ENCODE peak calls at places on chromosomes 5 and 9, in nine cellular contexts. O, N, P, K, C, B, X, L and H are unnamed samples.

GRCh38 chr9:132609829-132610228 is 27.4 kb downstream of the BARHL1 start:
- DNase-seq in C (no peak), K (peak), B (peak), O (no peak), N (no peak), P (peak), X (no peak), L (no peak), H (no peak)

GRCh38 chr5:141960018-141960417 is 2.0 kb upstream of the PCDH12 start:
- DNase-seq in X (no peak), B (no peak), O (peak), K (no peak), L (no peak), P (no peak), N (no peak), C (no peak), H (peak)

GRCh38 chr9:27194401-27195091 is 85.5 kb downstream of the TEK start:
- DNase-seq in K (peak), X (no peak), L (no peak), O (no peak), N (no peak), C (no peak), P (peak), B (peak), H (no peak)

GRCh38 chr9:94554439-94555331 is at the start of gene PCAT7:
- DNase-seq in L (peak), O (peak), N (peak), X (no peak), C (peak), B (peak), K (peak), P (peak), H (peak)

GRCh38 chr9:942805-943580 is 33.5 kb upstream of the DMRT3 start:
- DNase-seq in K (no peak), L (no peak), C (no peak), N (no peak), O (no peak), X (no peak), B (peak), P (no peak), H (no peak)

GRCh38 chr5:135593886-135594285 is 15.1 kb upstream of the CXCL14 start:
- DNase-seq in L (no peak), K (no peak), O (no peak), C (no peak), B (no peak), N (no peak), P (no peak), X (no peak), H (no peak)

GRCh38 chr9:114355821-114356220 is 26.2 kb downstream of the ORM2 start:
- DNase-seq in B (no peak), X (no peak), O (no peak), C (no peak), P (no peak), K (no peak), L (no peak), N (no peak), H (no peak)

GRCh38 chr5:144198386-144198785 is 27.7 kb downstream of the KCTD16 start:
- DNase-seq in N (no peak), B (peak), K (no peak), O (no peak), X (no peak), C (no peak), P (peak), L (no peak), H (no peak)

GRCh38 chr5:7869474-7870136 is 657 bp downstream of the MTRR start:
- DNase-seq in C (no peak), X (no peak), B (no peak), N (no peak), P (peak), L (peak), O (no peak), K (peak), H (no peak)

GRCh38 chr9:88197016-88197415 is 58.7 kb upstream of the SPATA31C2 start:
- DNase-seq in X (no peak), B (peak), L (no peak), K (peak), N (no peak), O (no peak), P (peak), C (no peak), H (no peak)

GRCh38 chr9:97518909-97519307 is 17.4 kb downstream of the TMOD1 start:
- DNase-seq in B (peak), C (no peak), O (peak), L (peak), X (peak), N (no peak), K (peak), P (peak), H (no peak)

GRCh38 chr5:93294184-93294583 is 286.8 kb downstream of the NR2F1-AS1 start:
- DNase-seq in C (no peak), L (no peak), O (no peak), N (no peak), X (no peak), K (peak), P (peak), B (peak), H (no peak)

GRCh38 chr9:38359297-38359653 is 33.2 kb upstream of the ALDH1B1 start:
- DNase-seq in L (no peak), O (no peak), K (no peak), C (no peak), P (no peak), B (no peak), N (no peak), X (no peak), H (no peak)

GRCh38 chr5:177124486-177124991 is 9.0 kb upstream of the NSD1 start:
- DNase-seq in B (peak), O (no peak), C (no peak), P (no peak), N (no peak), X (no peak), L (no peak), K (no peak), H (no peak)

GRCh38 chr9:94826644-94827410 is 100.3 kb downstream of the AOPEP start:
- DNase-seq in X (no peak), K (no peak), P (no peak), B (no peak), O (no peak), L (no peak), C (no peak), N (no peak), H (no peak)

GRCh38 chr9:136668983-136669790 is 6.5 kb downstream of the EGFL7 start:
- DNase-seq in C (peak), O (no peak), P (peak), N (no peak), K (no peak), L (peak), X (no peak), B (peak), H (no peak)

GRCh38 chr5:67693956-67694564 is 497.5 kb upstream of the CD180 start:
- DNase-seq in P (peak), C (no peak), B (no peak), O (peak), L (peak), N (no peak), X (peak), K (peak), H (no peak)

GRCh38 chr9:116269250-116269649 is 115.7 kb downstream of the PAPPA start:
- DNase-seq in O (no peak), N (no peak), K (peak), B (peak), P (peak), X (no peak), C (no peak), L (no peak), H (no peak)

GRCh38 chr5:68261174-68262021 is 45.8 kb downstream of the PIK3R1 start:
- DNase-seq in O (no peak), K (peak), L (no peak), P (peak), B (no peak), N (no peak), X (no peak), C (no peak), H (no peak)

GRCh38 chr9:12923472-12924009 is 148.7 kb downstream of the LURAP1L start:
- DNase-seq in K (peak), L (no peak), P (peak), B (no peak), O (no peak), C (no peak), X (no peak), N (no peak), H (no peak)

GRCh38 chr9:751137-752051 is 90.1 kb upstream of the DMRT1 start:
- DNase-seq in B (peak), L (no peak), K (peak), O (peak), P (no peak), N (no peak), C (no peak), X (no peak), H (no peak)

GRCh38 chr9:133870598-133871595 is 121.2 kb downstream of the VAV2 start:
- DNase-seq in X (no peak), L (no peak), K (no peak), P (no peak), B (no peak), N (no peak), C (no peak), O (no peak), H (no peak)

GRCh38 chr5:172180936-172181335 is 7.1 kb downstream of the STK10 start:
- DNase-seq in N (no peak), K (no peak), P (no peak), X (no peak), O (no peak), C (no peak), B (no peak), L (no peak), H (no peak)

GRCh38 chr9:69945671-69946141 is 97.9 kb upstream of the MAMDC2 start:
- DNase-seq in K (peak), P (peak), L (peak), O (no peak), B (peak), C (no peak), X (no peak), N (no peak), H (no peak)

GRCh38 chr5:33713087-33713486 is 178.7 kb downstream of the ADAMTS12 start:
- DNase-seq in C (no peak), P (no peak), O (no peak), L (no peak), X (no peak), K (no peak), B (no peak), N (no peak), H (no peak)

GRCh38 chr9:116800885-116801284 is 113.8 kb downstream of the TRIM32 start:
- DNase-seq in N (no peak), C (no peak), O (no peak), P (no peak), B (no peak), K (peak), X (no peak), L (no peak), H (peak)

GRCh38 chr5:79069488-79070001 is at the start of the genes BHMT2 and DMGDH:
- DNase-seq in C (peak), P (peak), N (no peak), K (peak), L (no peak), B (no peak), O (no peak), X (peak), H (no peak)

GRCh38 chr9:119961774-119962408 is 592.7 kb upstream of the BRINP1 start:
- DNase-seq in B (peak), X (no peak), K (peak), O (peak), P (peak), N (peak), L (peak), C (peak), H (peak)

GRCh38 chr5:57817001-57817453 is 334.4 kb upstream of the ACTBL2 start:
- DNase-seq in B (peak), N (no peak), X (no peak), K (peak), L (no peak), O (no peak), P (peak), C (no peak), H (no peak)

GRCh38 chr9:5614985-5615384 is 13.9 kb upstream of the RIC1 start:
- DNase-seq in C (no peak), O (no peak), B (no peak), L (no peak), P (no peak), N (no peak), K (no peak), X (no peak), H (no peak)

GRCh38 chr5:136202800-136203199 is 9.8 kb upstream of the SMIM32 start:
- DNase-seq in L (no peak), K (peak), C (peak), P (no peak), B (no peak), N (no peak), O (peak), X (no peak), H (peak)

GRCh38 chr5:168072665-168073064 is 218.8 kb upstream of the WWC1 start:
- DNase-seq in X (no peak), L (no peak), K (no peak), N (no peak), C (no peak), P (no peak), B (no peak), O (no peak), H (no peak)

GRCh38 chr5:75538201-75538600 is 26.5 kb downstream of the POLK start:
- DNase-seq in O (no peak), P (no peak), C (no peak), B (no peak), L (no peak), X (no peak), N (no peak), K (no peak), H (no peak)

GRCh38 chr9:84379740-84380139 is 39.2 kb upstream of the SLC28A3 start:
- DNase-seq in N (no peak), L (no peak), B (no peak), P (no peak), C (no peak), K (peak), X (no peak), O (no peak), H (no peak)

GRCh38 chr9:79694676-79695400 is 123.1 kb downstream of the TLE4 start:
- DNase-seq in O (no peak), K (peak), N (no peak), P (peak), C (no peak), X (no peak), L (no peak), B (peak), H (peak)

GRCh38 chr9:127050152-127050551 is 72.3 kb downstream of the ANGPTL2 start:
- DNase-seq in L (no peak), N (no peak), B (no peak), P (no peak), K (no peak), X (no peak), C (no peak), O (no peak), H (no peak)

GRCh38 chr9:127049581-127049980 is 72.9 kb downstream of the ANGPTL2 start:
- DNase-seq in B (no peak), P (no peak), L (no peak), X (no peak), C (no peak), O (no peak), K (peak), N (no peak), H (no peak)

GRCh38 chr9:127050581-127050980 is 71.9 kb downstream of the ANGPTL2 start:
- DNase-seq in X (no peak), N (no peak), O (no peak), C (no peak), L (no peak), K (no peak), B (no peak), P (no peak), H (no peak)

GRCh38 chr9:127047971-127048370 is 74.5 kb downstream of the ANGPTL2 start:
- DNase-seq in X (no peak), K (no peak), O (no peak), B (no peak), L (no peak), N (no peak), P (no peak), C (no peak), H (no peak)

DNA sequence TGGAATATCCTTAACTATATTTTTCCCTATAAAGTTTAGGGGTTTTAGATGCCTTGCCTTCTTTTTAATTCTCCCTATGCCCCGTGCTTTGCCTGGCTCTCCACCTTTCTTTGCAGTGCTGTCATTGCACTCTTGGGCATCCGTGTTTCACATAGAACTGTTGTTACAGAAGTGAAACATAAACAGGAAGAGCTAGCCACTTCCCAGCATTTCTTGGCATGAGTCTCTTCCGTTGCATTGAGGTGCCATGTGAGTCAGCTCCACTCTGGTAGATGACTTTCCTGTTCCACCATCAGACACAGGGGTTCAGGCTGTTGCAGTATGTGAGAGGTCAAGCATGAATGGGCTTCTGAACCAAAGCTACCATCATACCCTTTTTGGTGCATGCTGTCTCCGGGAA is 73.4 kb downstream of the ANGPTL2 start:
- DNase-seq in K (peak), X (no peak), P (peak), C (no peak), N (no peak), O (no peak), B (peak), L (peak), H (no peak)
- TF ChIP-seq CTCF in K (peak), X (peak), P (peak), C (peak), N (no peak), O (no peak), B (peak), L (no peak), H (no peak)

GRCh38 chr5:98734646-98735045 is 38.8 kb upstream of the RGMB start:
- DNase-seq in N (no peak), L (no peak), O (no peak), P (no peak), K (no peak), B (no peak), C (no peak), X (no peak), H (no peak)
- TF ChIP-seq CTCF in N (no peak), L (no peak), O (no peak), P (no peak), K (no peak), B (no peak), C (no peak), X (no peak), H (no peak)

DNA sequence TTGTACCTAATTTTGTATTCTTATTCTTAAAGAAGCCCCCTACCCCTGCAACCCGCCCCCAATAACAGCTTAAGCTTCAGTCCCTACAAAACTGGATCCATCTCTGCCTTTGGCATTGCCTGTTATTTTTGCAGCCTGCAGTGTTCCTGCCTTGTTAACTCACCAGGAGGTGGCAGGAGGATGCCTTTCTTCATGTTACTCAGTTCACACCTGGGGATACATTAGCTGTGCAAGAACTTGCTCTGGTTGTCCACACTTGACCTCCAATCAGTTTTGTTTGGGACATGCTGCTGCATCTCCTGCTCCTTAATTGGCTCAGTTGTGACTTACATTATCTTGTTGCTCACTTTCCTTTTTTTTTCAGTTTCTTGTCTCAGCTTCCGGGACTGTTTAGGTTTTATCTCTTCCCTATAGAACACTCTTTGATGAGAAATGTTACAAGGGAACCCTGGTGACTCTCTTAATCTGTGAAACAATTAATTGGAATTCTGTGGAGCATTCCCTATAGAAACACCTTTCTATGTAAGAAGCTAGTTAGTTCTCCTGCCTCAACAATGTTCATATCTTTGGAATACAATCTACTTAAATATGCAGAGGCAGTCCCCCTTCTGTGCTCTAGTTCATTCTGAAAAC is 467.7 kb upstream of the ACO1 start:
- DNase-seq in N (no peak), L (no peak), P (no peak), B (peak), K (no peak), O (no peak), C (no peak), X (no peak), H (no peak)
- TF ChIP-seq CTCF in N (peak), L (no peak), P (no peak), B (peak), K (no peak), O (no peak), C (no peak), X (no peak), H (no peak)

DNA sequence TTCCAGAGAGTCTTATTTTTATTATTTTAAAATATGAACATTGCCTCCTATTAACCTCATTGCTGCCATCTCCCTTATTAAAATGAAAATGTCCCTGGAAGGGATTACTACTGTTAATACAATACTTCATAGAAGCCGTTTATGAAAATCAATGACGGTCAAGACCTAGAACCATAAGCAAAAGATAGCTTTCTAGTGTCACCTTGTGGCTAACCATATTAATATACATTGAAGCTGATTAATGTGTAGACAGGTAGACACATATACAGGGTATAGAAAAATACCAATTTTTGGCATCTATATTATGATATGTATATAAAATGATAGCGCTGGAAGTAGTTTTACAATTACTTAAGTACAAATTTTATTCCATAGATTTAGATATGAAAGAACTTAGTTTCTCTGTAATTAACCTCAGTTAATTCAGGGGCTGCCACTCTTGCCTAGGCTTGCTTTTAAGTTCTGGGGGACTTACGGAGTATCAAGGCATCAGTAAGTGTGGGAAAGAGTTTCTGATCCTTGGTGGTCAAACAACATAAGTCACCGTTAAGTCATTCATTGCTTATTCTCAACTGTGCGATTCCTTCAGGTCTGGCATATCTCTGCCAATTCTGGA is 2.5 kb upstream of the YTHDC2 start:
- DNase-seq in L (no peak), N (no peak), C (no peak), P (peak), K (peak), B (peak), O (no peak), X (no peak), H (no peak)
- TF ChIP-seq CTCF in L (no peak), N (peak), C (peak), P (peak), K (peak), B (peak), O (peak), X (no peak), H (no peak)

DNA sequence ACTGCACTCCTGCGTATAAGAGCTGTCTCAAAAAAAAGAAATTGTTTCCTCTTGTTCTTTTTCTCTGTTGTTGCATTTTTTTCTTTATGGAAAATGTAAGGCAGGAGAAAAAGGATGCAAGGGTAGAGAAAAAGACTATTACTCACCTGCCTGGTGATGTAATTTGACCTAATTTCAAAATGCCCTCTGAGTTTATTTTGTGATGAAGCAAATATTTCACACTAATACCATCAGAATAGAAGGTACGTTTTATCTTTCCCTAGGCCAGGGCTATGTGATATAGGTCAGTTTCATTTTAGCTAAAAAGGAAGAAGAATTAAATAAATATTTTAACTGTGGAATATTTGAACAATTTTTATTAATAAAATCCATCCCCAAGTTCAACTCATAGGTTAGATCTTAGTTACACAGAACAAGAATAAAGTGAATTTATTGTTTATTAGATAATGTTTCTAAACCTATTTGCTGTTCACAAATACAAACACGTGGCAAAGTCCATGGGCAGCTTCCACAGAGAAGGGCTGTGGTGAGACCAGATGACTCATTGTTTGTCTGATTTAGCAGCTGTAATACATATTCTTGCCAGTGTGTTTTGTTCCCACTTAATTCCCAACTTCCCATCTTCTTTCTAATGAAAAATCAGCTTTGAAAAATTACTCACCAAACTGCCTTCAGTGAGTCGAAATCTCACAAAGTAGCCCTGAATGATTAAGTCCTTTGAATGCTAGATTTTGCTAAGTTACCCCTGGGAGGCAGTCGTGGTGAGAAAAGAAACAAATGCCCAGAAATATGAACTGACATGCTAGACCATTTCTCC is 52.8 kb upstream of the CCDC112 start:
- DNase-seq in L (peak), B (peak), X (no peak), C (no peak), K (peak), N (no peak), O (no peak), P (peak), H (no peak)
- TF ChIP-seq CTCF in L (no peak), B (no peak), X (no peak), C (peak), K (no peak), N (no peak), O (no peak), P (peak), H (no peak)